ENCODE peak calls at places on chromosome 1, in seven cellular contexts. Q, Y, L, N, T, O and U are unnamed samples.

GRCh38 chr1:235908742-235909520 is 42.2 kb upstream of the LYST start:
- DNase-seq in T (no peak), L (no peak), N (no peak), Q (peak), O (no peak), Y (no peak), U (no peak)

GRCh38 chr1:210291786-210292275 is 36.9 kb upstream of the HHAT start:
- DNase-seq in Q (no peak), L (no peak), N (no peak), O (peak), Y (no peak), T (no peak), U (no peak)

GRCh38 chr1:154765970-154766369 is 104.1 kb downstream of the KCNN3 start:
- DNase-seq in O (peak), Q (peak), Y (no peak), L (no peak), N (no peak), T (peak), U (peak)

GRCh38 chr1:232222614-232223013 is 407.3 kb downstream of the SIPA1L2 start:
- DNase-seq in L (no peak), Q (no peak), Y (no peak), O (no peak), N (no peak), T (no peak), U (no peak)

GRCh38 chr1:229130028-229130668 is 140.8 kb upstream of the RAB4A start:
- DNase-seq in L (no peak), T (no peak), Q (no peak), Y (no peak), N (no peak), O (no peak), U (peak)

GRCh38 chr1:167310732-167311131 is 90.0 kb downstream of the POU2F1 start:
- DNase-seq in T (no peak), N (no peak), Y (no peak), Q (no peak), O (no peak), L (no peak), U (no peak)

GRCh38 chr1:219567341-219567947 is 45.5 kb downstream of the ZC3H11B start:
- DNase-seq in O (peak), T (no peak), N (no peak), Q (peak), Y (no peak), L (peak), U (no peak)

GRCh38 chr1:30652151-30652915 is 71.1 kb downstream of the MATN1 start:
- DNase-seq in Y (peak), O (peak), Q (no peak), N (no peak), L (no peak), T (no peak), U (no peak)

GRCh38 chr1:183676515-183677189 is 23.5 kb upstream of the APOBEC4 start:
- DNase-seq in L (no peak), N (no peak), Q (no peak), O (peak), T (no peak), Y (no peak), U (no peak)

GRCh38 chr1:207789792-207790787 is 38.2 kb downstream of the CD46 start:
- DNase-seq in Y (no peak), L (no peak), Q (no peak), T (no peak), N (no peak), O (no peak), U (no peak)

GRCh38 chr1:202270871-202271326 is 70.8 kb downstream of the UBE2T start:
- DNase-seq in L (no peak), O (no peak), Y (no peak), N (no peak), T (peak), Q (no peak), U (peak)

GRCh38 chr1:228087771-228088251 is 5.3 kb downstream of the ARF1 start:
- DNase-seq in N (peak), Y (no peak), Q (no peak), T (no peak), O (no peak), L (no peak), U (no peak)

GRCh38 chr1:184507165-184507564 is 120.3 kb downstream of the C1orf21 start:
- DNase-seq in N (no peak), Y (no peak), O (no peak), Q (no peak), T (no peak), L (no peak), U (no peak)

GRCh38 chr1:62967031-62967430 is 183.1 kb downstream of the ATG4C start:
- DNase-seq in Y (no peak), T (no peak), O (no peak), Q (no peak), L (no peak), N (no peak), U (no peak)

GRCh38 chr1:239914827-239915231 is 176.9 kb upstream of the FMN2 start:
- DNase-seq in L (no peak), O (no peak), Q (peak), Y (no peak), T (no peak), N (no peak), U (no peak)

GRCh38 chr1:10671551-10672375 is 124.7 kb downstream of the CASZ1 start:
- DNase-seq in L (no peak), O (peak), N (no peak), Y (no peak), T (no peak), Q (no peak), U (no peak)

GRCh38 chr1:58922302-58923089 is 138.6 kb upstream of the JUN start:
- DNase-seq in N (peak), T (peak), Q (no peak), O (no peak), L (peak), Y (peak), U (peak)
- TF ChIP-seq EP300 in N (peak), T (no peak), Q (no peak), O (no peak), L (no peak), Y (no peak), U (peak)

GRCh38 chr1:25695991-25696330 is 79.4 kb downstream of the MAN1C1 start:
- DNase-seq in N (no peak), L (no peak), Y (no peak), O (no peak), Q (peak), T (no peak), U (no peak)
- TF ChIP-seq EP300 in N (no peak), L (no peak), Y (no peak), O (no peak), Q (no peak), T (no peak), U (no peak)

GRCh38 chr1:53130878-53131589 is 11.4 kb downstream of the SLC1A7 start:
- DNase-seq in T (peak), Q (no peak), Y (peak), N (no peak), O (no peak), L (no peak), U (no peak)
- TF ChIP-seq EP300 in T (no peak), Q (no peak), Y (no peak), N (no peak), O (no peak), L (no peak), U (peak)

DNA sequence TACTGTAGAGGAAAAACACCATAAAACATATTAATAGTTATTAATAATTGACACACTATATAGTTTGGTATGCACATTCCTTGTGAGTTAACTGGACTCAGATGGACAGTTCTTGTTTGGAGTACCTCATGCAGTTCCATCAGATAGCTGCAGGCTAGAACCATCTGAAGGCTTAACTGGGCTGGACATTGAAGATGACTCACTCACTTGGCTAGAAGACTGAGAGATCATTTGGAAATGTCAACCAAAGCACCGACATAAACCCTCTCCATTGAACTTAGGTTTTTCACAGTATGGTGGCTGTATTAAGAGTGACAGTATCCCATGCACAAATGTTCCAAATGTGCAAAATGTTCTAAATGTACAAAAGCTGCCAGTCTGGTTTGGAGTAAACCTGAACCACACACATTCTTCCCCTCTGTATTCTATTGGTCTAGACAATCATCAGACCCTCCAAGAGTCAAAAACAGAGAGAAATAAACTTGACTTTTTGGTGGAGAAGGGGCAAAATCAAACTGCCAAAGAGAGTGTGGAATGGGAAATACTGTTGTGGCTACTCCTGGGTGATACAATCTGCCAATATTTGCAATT is 708.4 kb downstream of the KCNT2 start:
- DNase-seq in T (no peak), Q (peak), O (no peak), Y (no peak), N (no peak), L (no peak), U (no peak)
- TF ChIP-seq EP300 in T (no peak), Q (no peak), O (no peak), Y (no peak), N (no peak), L (no peak), U (no peak)

DNA sequence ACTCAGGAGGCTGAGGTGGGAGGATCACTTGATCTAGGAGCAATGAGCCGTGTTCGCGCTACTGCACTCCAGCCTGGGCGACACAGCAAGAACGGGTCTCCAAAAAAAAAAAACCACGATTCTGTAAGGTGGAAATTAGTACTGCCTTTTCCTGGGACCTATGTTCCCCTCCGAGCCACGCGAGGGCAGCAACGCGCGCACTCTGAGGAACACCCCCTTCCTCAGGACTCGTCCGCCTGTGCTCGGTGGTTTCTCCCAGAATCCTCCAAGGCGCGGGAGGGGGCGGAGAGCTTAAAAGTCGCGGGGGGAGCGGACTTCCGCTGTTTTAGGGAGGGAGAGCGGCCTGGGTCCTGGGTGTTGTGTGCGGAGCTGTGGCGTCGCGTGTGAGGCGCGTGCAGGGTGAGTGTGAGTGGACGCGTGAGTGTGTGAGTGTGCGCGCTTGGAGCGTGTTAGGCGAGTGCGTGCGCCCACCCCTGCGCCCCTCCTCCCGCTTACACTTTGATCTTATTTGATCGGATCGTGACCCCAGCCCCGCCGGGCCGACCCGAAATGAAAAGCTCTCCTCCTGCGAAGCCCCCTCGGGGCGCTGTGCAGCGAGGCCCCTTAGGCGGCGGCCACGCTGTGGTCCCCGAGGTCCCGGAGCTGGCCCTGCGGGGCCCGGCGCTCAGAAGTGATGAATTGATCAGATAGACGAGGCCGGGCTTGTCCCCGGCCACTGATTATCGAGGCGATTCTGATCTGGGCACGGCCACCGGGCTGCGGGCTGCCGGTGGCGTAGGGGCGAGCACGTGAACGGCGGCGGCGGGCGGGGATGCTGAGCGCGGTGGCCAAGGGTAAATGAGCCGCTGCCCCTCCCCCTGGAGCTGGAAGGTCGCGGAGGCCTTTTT is 9.6 kb downstream of the TMEM167B start:
- DNase-seq in N (peak), T (peak), Q (peak), O (peak), Y (peak), L (peak), U (peak)
- TF ChIP-seq EP300 in N (peak), T (no peak), Q (no peak), O (peak), Y (no peak), L (peak), U (no peak)